ENCODE peak calls at places on chromosomes 16 and 17, in four cellular contexts. One of them, this sample, is unnamed.

GRCh38 chr16:50826797-50827316 is 85.0 kb downstream of the CYLD start:
- DNase-seq in GM12878: no peak
- DNase-seq in GM23338: no peak
- DNase-seq in hepatocyte: no peak
- DNase-seq in this sample: no peak

GRCh38 chr17:38868095-38868967 is 1.5 kb upstream of the LASP1 start:
- DNase-seq in GM12878: peak; percentile 51
- DNase-seq in GM23338: peak; percentile 74
- DNase-seq in hepatocyte: peak; percentile 68
- DNase-seq in this sample: peak; percentile 71

GRCh38 chr16:80029381-80029630 is 428.8 kb upstream of the MAF start:
- DNase-seq in GM12878: no peak
- DNase-seq in GM23338: no peak
- DNase-seq in hepatocyte: no peak
- DNase-seq in this sample: no peak

GRCh38 chr16:23362460-23363317 is 60.6 kb downstream of the SCNN1B start:
- DNase-seq in GM12878: no peak
- DNase-seq in GM23338: no peak
- DNase-seq in hepatocyte: peak; percentile 46
- DNase-seq in this sample: no peak

GRCh38 chr17:75125984-75126383 is 5.6 kb downstream of the NT5C start:
- DNase-seq in GM12878: no peak
- DNase-seq in GM23338: peak; percentile 43
- DNase-seq in hepatocyte: no peak
- DNase-seq in this sample: peak; percentile 12

GRCh38 chr16:2516391-2517240 is 2.9 kb downstream of the ATP6V0C start:
- DNase-seq in GM12878: no peak
- DNase-seq in GM23338: no peak
- DNase-seq in hepatocyte: no peak
- DNase-seq in this sample: no peak

GRCh38 chr16:57528499-57529323 is 7.7 kb downstream of the CCDC102A start:
- DNase-seq in GM12878: no peak
- DNase-seq in GM23338: peak; percentile 98
- DNase-seq in hepatocyte: peak; percentile 88
- DNase-seq in this sample: no peak

GRCh38 chr17:80991645-80992076 is at the start of gene CHMP6:
- DNase-seq in GM12878: no peak
- DNase-seq in GM23338: peak; percentile 82
- DNase-seq in hepatocyte: peak; percentile 89
- DNase-seq in this sample: peak; percentile 73

GRCh38 chr17:78753316-78754250 is 28.5 kb downstream of the CYTH1 start:
- DNase-seq in GM12878: no peak
- DNase-seq in GM23338: no peak
- DNase-seq in hepatocyte: no peak
- DNase-seq in this sample: no peak

GRCh38 chr17:27495460-27495859 is 39.2 kb downstream of the KSR1 start:
- DNase-seq in GM12878: no peak
- DNase-seq in GM23338: no peak
- DNase-seq in hepatocyte: no peak
- DNase-seq in this sample: no peak

GRCh38 chr17:27494192-27495091 is 38.2 kb downstream of the KSR1 start:
- DNase-seq in GM12878: no peak
- DNase-seq in GM23338: peak; percentile 64
- DNase-seq in hepatocyte: peak; percentile 87
- DNase-seq in this sample: no peak

GRCh38 chr17:27496501-27496943 is 40.3 kb downstream of the KSR1 start:
- DNase-seq in GM12878: no peak
- DNase-seq in GM23338: peak; percentile 69
- DNase-seq in hepatocyte: peak; percentile 79
- DNase-seq in this sample: no peak

GRCh38 chr17:27496971-27497370 is 40.7 kb downstream of the KSR1 start:
- DNase-seq in GM12878: no peak
- DNase-seq in GM23338: no peak
- DNase-seq in hepatocyte: no peak
- DNase-seq in this sample: no peak

GRCh38 chr17:27496005-27496404 is 39.8 kb downstream of the KSR1 start:
- DNase-seq in GM12878: no peak
- DNase-seq in GM23338: no peak
- DNase-seq in hepatocyte: no peak
- DNase-seq in this sample: no peak
- H3K4me2 ChIP-seq in GM12878: peak overlapping the region; percentile 87
- H3K4me2 ChIP-seq in GM23338: peak overlapping the region; percentile 40
- H3K4me2 ChIP-seq in hepatocyte: peak overlapping the region; percentile 73
- H3K4me2 ChIP-seq in this sample: no peak overlapping the region

GRCh38 chr17:9648521-9649110 is 3.3 kb downstream of the USP43 start:
- DNase-seq in GM12878: no peak
- DNase-seq in GM23338: peak; percentile 78
- DNase-seq in hepatocyte: no peak
- DNase-seq in this sample: no peak

GRCh38 chr17:9647014-9647413 is 1.7 kb downstream of the USP43 start:
- DNase-seq in GM12878: no peak
- DNase-seq in GM23338: peak; percentile 73
- DNase-seq in hepatocyte: peak; percentile 60
- DNase-seq in this sample: no peak

GRCh38 chr17:9645858-9646555 is 690 bp downstream of the USP43 start:
- DNase-seq in GM12878: no peak
- DNase-seq in GM23338: peak; percentile 79
- DNase-seq in hepatocyte: peak; percentile 89
- DNase-seq in this sample: no peak

GRCh38 chr17:9644910-9645751 is at the start of gene USP43:
- DNase-seq in GM12878: no peak
- DNase-seq in GM23338: peak; percentile 79
- DNase-seq in hepatocyte: peak; percentile 89
- DNase-seq in this sample: no peak

DNA sequence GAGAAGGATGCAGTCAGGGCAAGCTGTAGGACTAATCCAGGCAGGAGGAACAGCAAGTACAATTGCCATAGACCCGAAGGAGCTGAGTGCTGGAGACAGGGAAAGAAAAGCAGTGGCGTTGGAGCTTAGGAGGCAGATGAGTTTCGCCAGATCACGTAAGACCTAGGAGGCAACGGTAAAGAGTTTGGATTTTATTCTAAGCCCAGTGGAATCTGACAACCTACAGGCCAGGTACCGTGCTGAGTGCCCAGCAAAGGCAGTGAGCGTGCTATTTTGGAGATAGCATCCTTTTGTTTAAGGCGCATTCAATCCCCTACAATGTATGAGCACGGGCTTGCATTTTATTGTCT is 1.2 kb downstream of the USP43 start:
- DNase-seq in GM12878: no peak
- DNase-seq in GM23338: peak; percentile 25
- DNase-seq in hepatocyte: no peak
- DNase-seq in this sample: no peak
- TF ChIP-seq EZH2 in GM12878: no peak
- TF ChIP-seq EZH2 in GM23338: no peak
- TF ChIP-seq EZH2 in hepatocyte: no peak
- TF ChIP-seq EZH2 in this sample: no peak

DNA sequence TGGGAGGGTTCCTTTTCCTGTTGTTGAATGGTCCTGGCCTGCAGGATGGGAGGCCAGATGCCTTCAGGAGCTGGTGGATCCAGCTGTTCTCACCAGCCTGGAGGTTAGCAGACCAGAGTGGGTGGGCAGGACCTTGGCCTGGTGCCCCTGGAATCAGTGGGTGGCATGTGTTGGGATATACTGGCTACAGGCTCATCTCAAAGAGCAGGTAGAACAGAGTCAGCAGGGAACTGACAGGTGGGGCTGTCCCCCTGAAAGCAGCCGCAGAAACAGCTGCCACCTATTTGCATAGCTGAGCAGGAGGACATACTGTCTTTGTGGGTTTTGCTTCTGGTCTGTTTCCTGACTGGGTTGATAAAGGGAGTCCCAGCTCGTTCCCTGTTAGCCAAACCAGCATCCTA is 144.1 kb downstream of the RAB11FIP4 start:
- DNase-seq in GM12878: peak; percentile 63
- DNase-seq in GM23338: no peak
- DNase-seq in hepatocyte: no peak
- DNase-seq in this sample: peak; percentile 89
- H3K4me2 ChIP-seq in GM12878: peak overlapping the region; percentile 76
- H3K4me2 ChIP-seq in GM23338: no peak overlapping the region
- H3K4me2 ChIP-seq in hepatocyte: no peak overlapping the region
- H3K4me2 ChIP-seq in this sample: peak overlapping the region; percentile 76

DNA sequence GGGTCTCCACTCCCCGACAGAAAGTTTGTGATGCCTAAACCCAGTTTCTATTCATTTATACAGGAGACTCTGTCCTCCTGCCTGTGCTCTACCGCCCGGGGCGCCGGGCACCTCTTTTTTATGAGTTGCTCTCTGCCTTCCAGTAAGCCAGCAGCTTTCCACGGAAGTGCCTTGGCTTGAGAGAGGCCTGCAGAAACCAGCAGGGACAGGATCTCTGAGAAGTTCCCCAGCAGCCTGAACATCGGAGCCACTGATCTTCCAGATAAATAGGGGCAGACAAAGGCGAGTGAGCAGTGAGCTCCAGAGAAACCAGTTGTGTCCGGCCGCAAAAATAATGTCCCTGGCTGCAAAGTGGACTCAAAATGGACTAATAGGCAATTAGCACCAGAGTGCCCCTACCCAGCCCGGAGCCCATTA is 73.9 kb downstream of the NT5M start:
- DNase-seq in GM12878: no peak
- DNase-seq in GM23338: no peak
- DNase-seq in hepatocyte: no peak
- DNase-seq in this sample: no peak
- TF ChIP-seq EZH2 in GM12878: no peak
- TF ChIP-seq EZH2 in GM23338: no peak
- TF ChIP-seq EZH2 in hepatocyte: no peak
- TF ChIP-seq EZH2 in this sample: no peak

This sample was measured in MM.1S.